ENCODE peak calls at places on chromosomes 5 and 9, in four cellular contexts. B is IMR-90, M is H1, D is mesendoderm. Q is an unnamed sample.

GRCh38 chr9:23492126-23493002 is 333.7 kb downstream of the ELAVL2 start:
- DNase-seq in B (peak; percentile 0), M (no peak), D (peak; percentile 83), Q (peak; percentile 39)

GRCh38 chr9:125428515-125429467 is 167.2 kb downstream of the GAPVD1 start:
- DNase-seq in B (no peak), M (no peak), D (no peak), Q (no peak)

GRCh38 chr9:21974542-21975409 is 19.4 kb downstream of the CDKN2A start:
- DNase-seq in B (peak; percentile 57), M (peak; percentile 88), D (peak; percentile 80), Q (peak; percentile 92)

GRCh38 chr5:160477266-160477970 is 55.8 kb downstream of the PTTG1 start:
- DNase-seq in B (no peak), M (no peak), D (no peak), Q (no peak)

GRCh38 chr5:58921106-58921505 is 338.2 kb downstream of the RAB3C start:
- DNase-seq in B (no peak), M (no peak), D (no peak), Q (no peak)

GRCh38 chr9:111661802-111662491 is 542 bp downstream of the GNG10 start:
- DNase-seq in B (peak; percentile 13), M (peak; percentile 67), D (peak; percentile 68), Q (peak; percentile 48)

GRCh38 chr9:113154471-113154870 is 3.7 kb downstream of the SLC31A2 start:
- DNase-seq in B (peak; percentile 79), M (no peak), D (no peak), Q (no peak)

GRCh38 chr5:14428302-14429081 is 153.1 kb upstream of the OTULINL start:
- DNase-seq in B (peak; percentile 70), M (no peak), D (peak; percentile 35), Q (no peak)

GRCh38 chr5:126527158-126527557 is 67.9 kb downstream of the ALDH7A1 start:
- DNase-seq in B (no peak), M (peak; percentile 20), D (no peak), Q (no peak)

GRCh38 chr9:133907302-133907880 is 84.7 kb downstream of the VAV2 start:
- DNase-seq in B (no peak), M (no peak), D (no peak), Q (no peak)

GRCh38 chr9:133906218-133906617 is 85.9 kb downstream of the VAV2 start:
- DNase-seq in B (no peak), M (no peak), D (no peak), Q (no peak)

GRCh38 chr9:133905493-133905892 is 86.6 kb downstream of the VAV2 start:
- DNase-seq in B (no peak), M (no peak), D (no peak), Q (no peak)

GRCh38 chr9:133901184-133901835 is 90.8 kb downstream of the VAV2 start:
- DNase-seq in B (no peak), M (no peak), D (no peak), Q (no peak)

DNA sequence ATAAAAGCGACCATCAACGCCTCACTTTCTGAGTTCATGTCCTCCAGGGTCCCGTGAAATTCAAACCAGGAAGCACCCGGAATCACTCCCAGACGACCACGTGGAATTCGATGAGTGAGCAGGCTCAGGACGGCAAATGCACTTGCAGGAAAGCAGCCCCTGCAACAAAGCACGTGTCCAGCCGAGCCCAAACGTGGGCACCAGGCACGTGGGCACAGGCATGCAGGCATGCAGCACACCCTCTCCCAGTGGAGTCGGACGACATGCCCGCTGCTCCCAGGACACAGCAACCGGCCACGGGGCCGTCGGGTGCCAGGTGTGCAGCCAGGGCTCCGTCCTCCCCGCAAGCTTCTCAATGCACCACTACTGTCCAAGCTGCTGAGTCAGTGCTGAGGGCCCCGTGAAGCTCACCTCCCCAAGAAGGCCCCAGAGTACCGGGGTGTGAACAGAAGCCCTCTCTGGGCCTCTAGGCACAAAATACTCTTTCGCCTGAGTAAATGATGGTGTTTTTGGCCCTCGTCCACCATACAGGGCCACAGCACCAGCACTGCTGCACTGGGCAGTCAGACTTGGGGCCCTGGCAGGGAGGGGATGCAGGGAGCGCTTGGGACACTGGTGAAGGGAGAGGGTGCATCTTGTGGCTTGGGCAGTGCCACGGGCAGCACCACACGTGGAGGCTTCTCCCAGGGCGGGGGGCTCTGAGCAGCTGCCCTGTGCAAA is 87.6 kb downstream of the VAV2 start:
- DNase-seq in B (no peak), M (no peak), D (no peak), Q (no peak)
- H4K5ac ChIP-seq in B (no peak overlapping the region), M (no peak overlapping the region), D (no peak overlapping the region), Q (no peak overlapping the region)

GRCh38 chr5:68644971-68645370 is 429.4 kb downstream of the PIK3R1 start:
- DNase-seq in B (no peak), M (no peak), D (peak; percentile 11), Q (no peak)
- H4K5ac ChIP-seq in B (no peak overlapping the region), M (no peak overlapping the region), D (no peak overlapping the region), Q (no peak overlapping the region)

GRCh38 chr9:25724424-25724823 is 46.2 kb upstream of the TUSC1 start:
- DNase-seq in B (peak; percentile 75), M (no peak), D (no peak), Q (no peak)
- H4K5ac ChIP-seq in B (no peak overlapping the region), M (no peak overlapping the region), D (no peak overlapping the region), Q (no peak overlapping the region)

DNA sequence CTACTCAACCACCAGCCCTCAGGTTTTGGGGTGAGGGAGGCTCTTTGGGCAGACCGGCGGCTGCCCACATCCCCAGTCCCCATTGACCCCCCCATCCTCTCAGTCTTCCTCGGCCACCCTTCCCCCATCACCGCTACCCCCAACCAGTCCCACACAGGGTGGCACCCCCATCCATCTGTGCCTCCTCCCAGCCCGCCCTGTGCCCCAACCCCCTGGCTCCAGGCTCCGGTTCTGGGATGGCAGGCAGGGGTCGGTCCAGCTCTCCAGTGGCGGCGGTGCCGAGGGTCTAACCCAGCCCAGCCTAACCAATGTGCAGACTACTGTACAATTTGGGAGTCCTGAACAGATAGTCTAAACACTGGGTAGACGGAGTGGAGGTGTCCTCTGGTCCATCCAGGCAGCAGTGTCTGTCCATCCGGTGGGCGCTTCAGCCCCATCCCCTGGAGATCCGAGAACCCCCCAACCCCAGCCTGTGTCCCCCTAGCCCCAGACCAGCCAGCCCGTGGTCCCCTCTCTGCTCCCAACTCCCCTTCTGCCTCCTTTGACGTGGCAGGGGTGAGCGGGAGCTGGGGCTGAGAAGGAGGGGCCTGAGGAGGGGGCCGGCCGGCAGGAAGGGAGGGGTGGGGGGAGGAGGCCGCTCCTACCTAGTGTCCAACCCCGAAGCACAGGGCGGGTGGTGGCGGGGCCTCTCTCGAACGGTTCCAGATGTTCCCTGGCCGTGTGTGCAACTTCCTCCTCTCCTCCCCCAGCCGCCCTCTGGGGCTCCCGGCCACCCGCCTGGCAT is 31.2 kb downstream of the GOLGA2 start:
- DNase-seq in B (peak; percentile 86), M (no peak), D (peak; percentile 72), Q (peak; percentile 85)
- H4K5ac ChIP-seq in B (peak overlapping the region; percentile 75), M (no peak overlapping the region), D (no peak overlapping the region), Q (no peak overlapping the region)

DNA sequence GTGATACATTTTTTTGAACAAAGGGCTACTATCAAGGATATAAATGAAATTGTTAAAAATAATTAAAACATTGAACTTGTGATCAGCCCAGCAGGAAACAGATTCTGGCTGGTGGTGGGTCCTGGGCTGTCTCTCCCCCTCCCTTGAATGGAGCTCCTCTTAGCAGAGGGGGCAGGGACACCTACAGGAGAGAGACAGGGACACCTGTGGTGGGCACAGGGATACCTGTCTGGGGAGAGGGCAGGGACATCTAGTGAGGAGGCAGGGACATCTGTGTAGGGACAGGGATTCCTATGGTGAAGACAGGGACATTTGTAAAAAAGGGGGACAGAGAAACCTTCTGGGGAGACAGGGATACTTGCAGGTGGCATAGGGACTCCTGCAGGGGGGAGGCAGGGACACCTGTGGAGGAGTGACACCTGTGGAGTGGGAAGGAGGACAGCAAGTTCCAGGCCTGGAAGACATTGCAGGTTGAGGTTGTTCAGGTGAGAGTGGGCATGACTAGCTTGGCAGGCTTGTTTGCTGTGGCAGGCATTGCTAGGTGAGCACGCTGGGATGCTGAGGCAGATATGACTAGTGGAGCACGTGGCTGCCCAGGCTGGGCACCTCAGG is 264.2 kb downstream of the IRX2 start:
- DNase-seq in B (no peak), M (no peak), D (no peak), Q (no peak)
- H4K5ac ChIP-seq in B (no peak overlapping the region), M (no peak overlapping the region), D (no peak overlapping the region), Q (no peak overlapping the region)